ENCODE peak calls at places on chromosomes 16 and 17, in seven cellular contexts. One of them, this sample, is unnamed.

GRCh38 chr17:76725580-76726230 is 701 bp downstream of the JMJD6 start:
- DNase-seq in choroid plexus epithelial cell: no peak
- DNase-seq in left ventricle myocardium inferior: peak; percentile 78
- DNase-seq in lower lobe of right lung: peak; percentile 85
- DNase-seq in adrenal gland: peak; percentile 92
- DNase-seq in aorta: peak; percentile 89
- DNase-seq in CD8-positive, alpha-beta memory T cell: peak; percentile 66
- DNase-seq in this sample: peak; percentile 74

GRCh38 chr17:43079578-43080302 is 45.4 kb downstream of the BRCA1 start:
- DNase-seq in lower lobe of right lung: no peak
- DNase-seq in aorta: no peak
- DNase-seq in CD8-positive, alpha-beta memory T cell: no peak
- DNase-seq in choroid plexus epithelial cell: no peak
- DNase-seq in left ventricle myocardium inferior: no peak
- DNase-seq in adrenal gland: no peak
- DNase-seq in this sample: no peak

GRCh38 chr17:63773272-63774140 is at the start of gene CCDC47:
- DNase-seq in left ventricle myocardium inferior: peak; percentile 98
- DNase-seq in choroid plexus epithelial cell: peak; percentile 99
- DNase-seq in lower lobe of right lung: peak; percentile 99
- DNase-seq in aorta: peak; percentile 99
- DNase-seq in adrenal gland: peak; percentile 99
- DNase-seq in CD8-positive, alpha-beta memory T cell: peak; percentile 98
- DNase-seq in this sample: peak; percentile 99

GRCh38 chr17:1078831-1079561 is 82.1 kb downstream of the TIMM22 start:
- DNase-seq in lower lobe of right lung: peak; percentile 48
- DNase-seq in aorta: no peak
- DNase-seq in CD8-positive, alpha-beta memory T cell: no peak
- DNase-seq in adrenal gland: peak; percentile 71
- DNase-seq in left ventricle myocardium inferior: peak; percentile 65
- DNase-seq in choroid plexus epithelial cell: no peak
- DNase-seq in this sample: no peak

GRCh38 chr16:51939371-51940005 is 607.5 kb downstream of the TOX3 start:
- DNase-seq in choroid plexus epithelial cell: no peak
- DNase-seq in adrenal gland: no peak
- DNase-seq in aorta: no peak
- DNase-seq in CD8-positive, alpha-beta memory T cell: no peak
- DNase-seq in lower lobe of right lung: no peak
- DNase-seq in left ventricle myocardium inferior: no peak
- DNase-seq in this sample: no peak

GRCh38 chr17:73090396-73091202 is 1.9 kb downstream of the SLC39A11 start:
- DNase-seq in CD8-positive, alpha-beta memory T cell: no peak
- DNase-seq in left ventricle myocardium inferior: no peak
- DNase-seq in adrenal gland: no peak
- DNase-seq in choroid plexus epithelial cell: no peak
- DNase-seq in aorta: no peak
- DNase-seq in lower lobe of right lung: no peak
- DNase-seq in this sample: no peak

GRCh38 chr16:16027728-16028310 is 78.4 kb downstream of the ABCC1 start:
- DNase-seq in left ventricle myocardium inferior: no peak
- DNase-seq in choroid plexus epithelial cell: no peak
- DNase-seq in CD8-positive, alpha-beta memory T cell: no peak
- DNase-seq in aorta: no peak
- DNase-seq in lower lobe of right lung: no peak
- DNase-seq in adrenal gland: no peak
- DNase-seq in this sample: no peak

GRCh38 chr16:57260294-57260929 is 15.4 kb downstream of the ARL2BP start:
- DNase-seq in choroid plexus epithelial cell: peak; percentile 87
- DNase-seq in aorta: no peak
- DNase-seq in adrenal gland: peak; percentile 30
- DNase-seq in lower lobe of right lung: peak; percentile 41
- DNase-seq in left ventricle myocardium inferior: no peak
- DNase-seq in CD8-positive, alpha-beta memory T cell: no peak
- DNase-seq in this sample: peak; percentile 72

GRCh38 chr17:34201767-34202166 is 53.3 kb upstream of the CCL2 start:
- DNase-seq in choroid plexus epithelial cell: no peak
- DNase-seq in aorta: no peak
- DNase-seq in left ventricle myocardium inferior: no peak
- DNase-seq in adrenal gland: no peak
- DNase-seq in lower lobe of right lung: no peak
- DNase-seq in CD8-positive, alpha-beta memory T cell: no peak
- DNase-seq in this sample: no peak

GRCh38 chr16:80250376-80250775 is 290.4 kb upstream of the DYNLRB2 start:
- DNase-seq in CD8-positive, alpha-beta memory T cell: no peak
- DNase-seq in left ventricle myocardium inferior: no peak
- DNase-seq in lower lobe of right lung: no peak
- DNase-seq in aorta: no peak
- DNase-seq in choroid plexus epithelial cell: no peak
- DNase-seq in adrenal gland: no peak
- DNase-seq in this sample: no peak

GRCh38 chr16:68015681-68016080 is at the start of gene DPEP2NB:
- DNase-seq in aorta: no peak
- DNase-seq in lower lobe of right lung: no peak
- DNase-seq in CD8-positive, alpha-beta memory T cell: no peak
- DNase-seq in choroid plexus epithelial cell: no peak
- DNase-seq in adrenal gland: no peak
- DNase-seq in left ventricle myocardium inferior: no peak
- DNase-seq in this sample: no peak

GRCh38 chr16:68022278-68022727 is 729 bp downstream of the DDX28 start:
- DNase-seq in CD8-positive, alpha-beta memory T cell: no peak
- DNase-seq in lower lobe of right lung: no peak
- DNase-seq in choroid plexus epithelial cell: no peak
- DNase-seq in aorta: no peak
- DNase-seq in left ventricle myocardium inferior: no peak
- DNase-seq in adrenal gland: peak; percentile 17
- DNase-seq in this sample: no peak

GRCh38 chr16:68019167-68019680 is 3.5 kb upstream of the DPEP2NB start:
- DNase-seq in lower lobe of right lung: no peak
- DNase-seq in adrenal gland: no peak
- DNase-seq in CD8-positive, alpha-beta memory T cell: no peak
- DNase-seq in choroid plexus epithelial cell: no peak
- DNase-seq in aorta: no peak
- DNase-seq in left ventricle myocardium inferior: no peak
- DNase-seq in this sample: no peak

GRCh38 chr16:68022728-68023537 is at the start of the genes DDX28 and DUS2:
- DNase-seq in left ventricle myocardium inferior: peak; percentile 94
- DNase-seq in CD8-positive, alpha-beta memory T cell: peak; percentile 89
- DNase-seq in adrenal gland: peak; percentile 89
- DNase-seq in lower lobe of right lung: peak; percentile 96
- DNase-seq in aorta: peak; percentile 95
- DNase-seq in choroid plexus epithelial cell: peak; percentile 94
- DNase-seq in this sample: peak; percentile 95

DNA sequence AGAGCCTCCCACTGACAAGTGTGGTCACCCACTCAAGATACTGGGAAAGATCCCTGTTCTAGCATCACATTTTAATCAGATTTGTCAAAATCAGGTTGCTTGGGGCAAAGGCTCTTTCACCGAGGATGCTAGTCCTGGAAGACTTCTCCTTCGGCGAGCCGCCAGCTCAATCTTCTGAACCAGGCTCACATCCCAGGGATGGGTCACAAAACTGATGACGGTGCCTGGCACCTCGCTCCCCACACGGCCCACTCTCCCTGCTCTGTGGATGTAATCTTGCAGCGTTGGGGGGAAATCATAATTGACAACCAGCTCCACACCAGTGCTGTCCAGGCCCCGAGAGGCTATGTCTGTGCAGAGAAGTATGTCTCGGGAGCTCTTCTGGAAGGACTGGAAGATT is 1.5 kb downstream of the DDX28 start:
- DNase-seq in lower lobe of right lung: no peak
- DNase-seq in left ventricle myocardium inferior: no peak
- DNase-seq in CD8-positive, alpha-beta memory T cell: no peak
- DNase-seq in choroid plexus epithelial cell: no peak
- DNase-seq in aorta: no peak
- DNase-seq in adrenal gland: no peak
- DNase-seq in this sample: no peak
- H3K4me3 ChIP-seq in lower lobe of right lung: peak overlapping the region; percentile 96
- H3K4me3 ChIP-seq in left ventricle myocardium inferior: peak overlapping the region; percentile 92
- H3K4me3 ChIP-seq in CD8-positive, alpha-beta memory T cell: peak overlapping the region; percentile 97
- H3K4me3 ChIP-seq in choroid plexus epithelial cell: no peak overlapping the region
- H3K4me3 ChIP-seq in aorta: no peak overlapping the region
- H3K4me3 ChIP-seq in adrenal gland: no peak overlapping the region
- H3K4me3 ChIP-seq in this sample: no peak overlapping the region

DNA sequence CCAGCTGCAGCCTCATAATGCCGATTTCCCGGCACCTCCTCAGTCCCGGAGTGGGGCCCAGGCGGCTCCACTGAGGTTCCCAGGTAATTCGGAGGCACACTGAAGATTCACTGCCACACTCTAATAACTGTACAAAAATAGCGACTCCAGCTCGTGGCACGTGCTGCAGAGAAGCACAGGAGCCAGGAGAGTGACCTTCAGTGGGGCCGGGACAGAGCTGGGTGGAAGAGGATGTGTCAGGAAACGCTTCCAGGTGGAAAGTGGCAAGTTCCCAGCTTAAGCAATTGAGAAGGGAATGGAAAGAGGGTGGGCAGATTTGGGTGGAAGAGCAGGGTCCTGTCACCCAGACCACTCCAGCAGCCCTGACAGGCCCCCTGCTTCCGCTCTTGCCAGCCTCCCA is 3.1 kb upstream of the TRAP1 start:
- DNase-seq in lower lobe of right lung: no peak
- DNase-seq in aorta: no peak
- DNase-seq in choroid plexus epithelial cell: no peak
- DNase-seq in CD8-positive, alpha-beta memory T cell: no peak
- DNase-seq in left ventricle myocardium inferior: no peak
- DNase-seq in adrenal gland: no peak
- DNase-seq in this sample: no peak
- H3K4me3 ChIP-seq in lower lobe of right lung: no peak overlapping the region
- H3K4me3 ChIP-seq in aorta: no peak overlapping the region
- H3K4me3 ChIP-seq in choroid plexus epithelial cell: no peak overlapping the region
- H3K4me3 ChIP-seq in CD8-positive, alpha-beta memory T cell: no peak overlapping the region
- H3K4me3 ChIP-seq in left ventricle myocardium inferior: no peak overlapping the region
- H3K4me3 ChIP-seq in adrenal gland: no peak overlapping the region
- H3K4me3 ChIP-seq in this sample: no peak overlapping the region

GRCh38 chr17:51004249-51004648 is 116.4 kb downstream of the SPAG9 start:
- DNase-seq in lower lobe of right lung: no peak
- DNase-seq in CD8-positive, alpha-beta memory T cell: no peak
- DNase-seq in adrenal gland: no peak
- DNase-seq in aorta: no peak
- DNase-seq in left ventricle myocardium inferior: no peak
- DNase-seq in choroid plexus epithelial cell: peak; percentile 18
- DNase-seq in this sample: no peak

GRCh38 chr17:51006601-51007000 is 114.1 kb downstream of the SPAG9 start:
- DNase-seq in lower lobe of right lung: no peak
- DNase-seq in adrenal gland: no peak
- DNase-seq in left ventricle myocardium inferior: no peak
- DNase-seq in aorta: no peak
- DNase-seq in choroid plexus epithelial cell: peak; percentile 30
- DNase-seq in CD8-positive, alpha-beta memory T cell: no peak
- DNase-seq in this sample: no peak

GRCh38 chr17:51000835-51001638 is 119.6 kb downstream of the SPAG9 start:
- DNase-seq in adrenal gland: no peak
- DNase-seq in left ventricle myocardium inferior: no peak
- DNase-seq in choroid plexus epithelial cell: peak; percentile 90
- DNase-seq in lower lobe of right lung: no peak
- DNase-seq in aorta: no peak
- DNase-seq in CD8-positive, alpha-beta memory T cell: no peak
- DNase-seq in this sample: no peak

GRCh38 chr17:51005768-51006167 is 114.9 kb downstream of the SPAG9 start:
- DNase-seq in CD8-positive, alpha-beta memory T cell: no peak
- DNase-seq in choroid plexus epithelial cell: no peak
- DNase-seq in aorta: no peak
- DNase-seq in left ventricle myocardium inferior: no peak
- DNase-seq in adrenal gland: no peak
- DNase-seq in lower lobe of right lung: no peak
- DNase-seq in this sample: no peak
- H3K4me3 ChIP-seq in CD8-positive, alpha-beta memory T cell: no peak overlapping the region
- H3K4me3 ChIP-seq in choroid plexus epithelial cell: no peak overlapping the region
- H3K4me3 ChIP-seq in aorta: no peak overlapping the region
- H3K4me3 ChIP-seq in left ventricle myocardium inferior: no peak overlapping the region
- H3K4me3 ChIP-seq in adrenal gland: no peak overlapping the region
- H3K4me3 ChIP-seq in lower lobe of right lung: no peak overlapping the region
- H3K4me3 ChIP-seq in this sample: no peak overlapping the region

GRCh38 chr16:31870809-31871208 is 2.8 kb upstream of the ZNF267 start:
- DNase-seq in lower lobe of right lung: no peak
- DNase-seq in CD8-positive, alpha-beta memory T cell: no peak
- DNase-seq in left ventricle myocardium inferior: no peak
- DNase-seq in choroid plexus epithelial cell: no peak
- DNase-seq in adrenal gland: no peak
- DNase-seq in aorta: no peak
- DNase-seq in this sample: no peak
- H3K4me3 ChIP-seq in lower lobe of right lung: no peak overlapping the region
- H3K4me3 ChIP-seq in CD8-positive, alpha-beta memory T cell: no peak overlapping the region
- H3K4me3 ChIP-seq in left ventricle myocardium inferior: no peak overlapping the region
- H3K4me3 ChIP-seq in choroid plexus epithelial cell: no peak overlapping the region
- H3K4me3 ChIP-seq in adrenal gland: no peak overlapping the region
- H3K4me3 ChIP-seq in aorta: no peak overlapping the region
- H3K4me3 ChIP-seq in this sample: no peak overlapping the region

DNA sequence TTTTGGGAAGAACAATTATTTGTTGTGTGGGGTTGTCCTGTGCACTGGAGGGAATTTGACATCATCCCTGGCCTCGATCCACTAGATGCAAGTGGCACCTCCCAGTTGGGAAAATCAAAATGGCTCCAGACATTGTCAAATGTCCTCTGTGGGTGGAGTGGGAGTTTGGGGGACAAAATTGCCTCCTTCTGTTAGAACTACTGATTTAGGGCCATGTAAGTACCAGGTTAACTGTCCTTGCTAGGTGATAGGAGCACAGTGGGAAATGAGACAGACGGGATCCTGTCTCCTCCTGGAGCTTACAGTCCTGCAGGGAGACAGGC is 56.8 kb downstream of the ARHGAP23 start:
- DNase-seq in choroid plexus epithelial cell: no peak
- DNase-seq in CD8-positive, alpha-beta memory T cell: no peak
- DNase-seq in aorta: no peak
- DNase-seq in lower lobe of right lung: no peak
- DNase-seq in adrenal gland: no peak
- DNase-seq in left ventricle myocardium inferior: no peak
- DNase-seq in this sample: no peak
- H3K4me3 ChIP-seq in choroid plexus epithelial cell: no peak overlapping the region
- H3K4me3 ChIP-seq in CD8-positive, alpha-beta memory T cell: no peak overlapping the region
- H3K4me3 ChIP-seq in aorta: no peak overlapping the region
- H3K4me3 ChIP-seq in lower lobe of right lung: no peak overlapping the region
- H3K4me3 ChIP-seq in adrenal gland: no peak overlapping the region
- H3K4me3 ChIP-seq in left ventricle myocardium inferior: no peak overlapping the region
- H3K4me3 ChIP-seq in this sample: no peak overlapping the region

GRCh38 chr16:31861415-31861814 is 12.2 kb upstream of the ZNF267 start:
- DNase-seq in aorta: no peak
- DNase-seq in CD8-positive, alpha-beta memory T cell: no peak
- DNase-seq in choroid plexus epithelial cell: no peak
- DNase-seq in left ventricle myocardium inferior: no peak
- DNase-seq in lower lobe of right lung: no peak
- DNase-seq in adrenal gland: no peak
- DNase-seq in this sample: no peak
- H3K4me3 ChIP-seq in aorta: no peak overlapping the region
- H3K4me3 ChIP-seq in CD8-positive, alpha-beta memory T cell: no peak overlapping the region
- H3K4me3 ChIP-seq in choroid plexus epithelial cell: no peak overlapping the region
- H3K4me3 ChIP-seq in left ventricle myocardium inferior: no peak overlapping the region
- H3K4me3 ChIP-seq in lower lobe of right lung: no peak overlapping the region
- H3K4me3 ChIP-seq in adrenal gland: no peak overlapping the region
- H3K4me3 ChIP-seq in this sample: no peak overlapping the region